ENCODE peak calls at places on chromosomes 7 and 10, in ten cellular contexts. J, N, Y, M, K, R, A, U, F and I are unnamed samples.

GRCh38 chr10:49486009-49486408 is 52.9 kb downstream of the ERCC6 start:
- DNase-seq in F (no peak), K (no peak), M (no peak), J (no peak), A (no peak), U (no peak), R (no peak), Y (no peak), N (no peak), I (no peak)

GRCh38 chr7:49014870-49015269 is 90.5 kb downstream of the CDC14C start:
- DNase-seq in Y (no peak), K (no peak), A (no peak), J (no peak), N (no peak), U (no peak), F (no peak), M (no peak), R (no peak), I (no peak)

GRCh38 chr10:23314835-23315239 is 29.8 kb downstream of the C10orf67 start:
- DNase-seq in U (no peak), K (peak; percentile 54), A (no peak), J (no peak), F (peak; percentile 73), N (peak; percentile 65), M (no peak), R (no peak), Y (peak; percentile 13), I (no peak)

GRCh38 chr10:43375401-43376020 is 4.1 kb downstream of the FXYD4 start:
- DNase-seq in F (no peak), K (no peak), N (no peak), U (no peak), M (no peak), Y (no peak), A (no peak), R (no peak), J (no peak), I (peak; percentile 68)

GRCh38 chr10:51137741-51138529 is 63.6 kb downstream of the PRKG1 start:
- DNase-seq in F (peak; percentile 60), J (no peak), N (no peak), U (no peak), M (no peak), A (no peak), Y (no peak), R (no peak), K (no peak), I (no peak)

GRCh38 chr7:99326408-99326782 is 697 bp downstream of the ARPC1A start:
- DNase-seq in F (no peak), M (no peak), Y (no peak), N (no peak), U (no peak), R (no peak), A (no peak), K (no peak), J (no peak), I (no peak)

GRCh38 chr7:85829817-85830432 is 643.1 kb upstream of the SEMA3D start:
- DNase-seq in Y (no peak), R (no peak), F (peak; percentile 13), A (no peak), M (no peak), N (no peak), U (no peak), J (no peak), K (no peak), I (no peak)

GRCh38 chr10:480928-481551 is 208.4 kb downstream of the DIP2C start:
- DNase-seq in K (no peak), F (no peak), Y (peak; percentile 72), N (no peak), R (no peak), M (no peak), A (no peak), J (no peak), U (no peak), I (peak; percentile 74)

GRCh38 chr10:87593702-87594101 is 66.0 kb upstream of the PAPSS2 start:
- DNase-seq in N (no peak), F (no peak), K (no peak), M (no peak), A (no peak), J (no peak), Y (no peak), R (no peak), U (no peak), I (no peak)

GRCh38 chr10:78894089-78894840 is 174.5 kb upstream of the ZMIZ1 start:
- DNase-seq in M (no peak), F (no peak), A (no peak), Y (no peak), U (peak; percentile 52), N (no peak), K (no peak), R (no peak), J (no peak), I (peak; percentile 62)